ENCODE peak calls at places on chromosomes 6 and 20, in nine cellular contexts. Z, H, C, M, X, A, S, N and W are unnamed samples.

GRCh38 chr6:47669684-47670515 is 28.5 kb upstream of the ADGRF4 start:
- DNase-seq in C (no peak), N (peak), X (no peak), A (no peak), H (no peak), S (no peak), M (no peak), Z (no peak), W (no peak)

GRCh38 chr20:49693435-49694171 is 20.1 kb downstream of the B4GALT5 start:
- DNase-seq in H (no peak), M (no peak), A (no peak), N (no peak), S (no peak), C (no peak), X (no peak), Z (no peak), W (no peak)

GRCh38 chr20:63525968-63526367 is 5.4 kb downstream of the PPDPF start:
- DNase-seq in H (no peak), S (no peak), X (no peak), C (no peak), A (no peak), M (peak), N (no peak), Z (no peak), W (no peak)

GRCh38 chr6:39451831-39452230 is 129.3 kb upstream of the KCNK16 start:
- DNase-seq in A (peak), S (no peak), M (no peak), X (no peak), N (no peak), Z (peak), H (no peak), C (no peak), W (peak)

GRCh38 chr20:18506744-18507143 is 996 bp upstream of the SEC23B start:
- DNase-seq in H (no peak), S (peak), A (no peak), Z (no peak), M (no peak), N (no peak), X (no peak), C (no peak), W (no peak)

GRCh38 chr6:52341861-52342260 is 20.1 kb upstream of the PAQR8 start:
- DNase-seq in N (no peak), C (no peak), X (no peak), Z (no peak), M (no peak), A (no peak), H (no peak), S (no peak), W (no peak)

GRCh38 chr6:35360349-35361138 is 18.2 kb downstream of the PPARD start:
- DNase-seq in C (no peak), Z (no peak), M (no peak), H (peak), S (peak), A (no peak), N (peak), X (peak), W (no peak)

GRCh38 chr20:19628570-19629134 is 129.4 kb upstream of the RIN2 start:
- DNase-seq in X (peak), H (peak), A (peak), N (peak), S (peak), M (peak), Z (peak), C (no peak), W (peak)

GRCh38 chr6:28330033-28330432 is 5.9 kb downstream of the ZSCAN31 start:
- DNase-seq in S (no peak), A (no peak), X (no peak), H (no peak), C (no peak), Z (no peak), M (no peak), N (no peak), W (no peak)

GRCh38 chr6:108874470-108875160 is 26.4 kb downstream of the ARMC2 start:
- DNase-seq in C (no peak), S (no peak), Z (peak), M (peak), X (no peak), H (no peak), A (peak), N (peak), W (peak)

GRCh38 chr20:36010081-36010480 is 41.7 kb downstream of the CNBD2 start:
- DNase-seq in Z (no peak), C (no peak), A (no peak), N (no peak), S (no peak), M (no peak), X (no peak), H (no peak), W (no peak)

GRCh38 chr6:124670801-124671200 is 291.4 kb upstream of the RNF217 start:
- DNase-seq in S (no peak), H (no peak), M (no peak), N (no peak), Z (no peak), C (no peak), X (no peak), A (no peak), W (no peak)

GRCh38 chr20:35306931-35307517 is 14.8 kb upstream of the FAM83C start:
- DNase-seq in A (no peak), Z (no peak), S (peak), N (peak), M (no peak), X (peak), C (no peak), H (peak), W (no peak)

GRCh38 chr6:159499034-159499433 is 194.0 kb downstream of the SOD2 start:
- DNase-seq in A (no peak), H (no peak), S (no peak), X (no peak), C (no peak), Z (no peak), N (no peak), M (no peak), W (no peak)

GRCh38 chr6:26299286-26300042 is 65.5 kb upstream of the BTN3A2 start:
- DNase-seq in C (no peak), H (no peak), X (no peak), Z (no peak), A (no peak), S (no peak), M (no peak), N (no peak), W (no peak)

GRCh38 chr6:33856655-33857054 is 52.9 kb upstream of the MLN start:
- DNase-seq in X (no peak), S (no peak), N (no peak), H (no peak), A (no peak), M (peak), Z (no peak), C (no peak), W (no peak)

GRCh38 chr6:129659590-129660345 is 50.2 kb downstream of the ARHGAP18 start:
- DNase-seq in M (no peak), X (no peak), H (no peak), S (no peak), Z (no peak), C (no peak), A (no peak), N (no peak), W (no peak)

GRCh38 chr20:3771552-3772058 is 4.1 kb upstream of the ADISSP start:
- DNase-seq in H (no peak), A (no peak), C (no peak), N (no peak), M (no peak), X (no peak), Z (no peak), S (no peak), W (no peak)

GRCh38 chr20:63343460-63344150 is 17.5 kb downstream of the CHRNA4 start:
- DNase-seq in H (no peak), N (no peak), Z (no peak), X (no peak), C (no peak), M (no peak), S (no peak), A (no peak), W (no peak)

GRCh38 chr6:86192123-86192522 is 549.4 kb upstream of the SYNCRIP start:
- DNase-seq in N (peak), M (no peak), S (no peak), X (no peak), Z (no peak), C (no peak), H (peak), A (peak), W (no peak)
- TF ChIP-seq CTCF in N (peak), M (peak), S (peak), X (peak), Z (no peak), C (no peak), H (peak), A (peak), W (peak)

GRCh38 chr20:7989379-7989778 is 30.2 kb downstream of the TMX4 start:
- DNase-seq in M (no peak), H (no peak), C (no peak), N (no peak), Z (no peak), S (no peak), X (no peak), A (no peak), W (no peak)
- TF ChIP-seq CTCF in M (no peak), H (peak), C (no peak), N (peak), Z (no peak), S (no peak), X (peak), A (no peak), W (no peak)

GRCh38 chr20:33925867-33926266 is 67.8 kb upstream of the RALY start:
- DNase-seq in X (no peak), C (no peak), H (no peak), N (peak), A (no peak), S (no peak), Z (no peak), M (no peak), W (no peak)

GRCh38 chr20:33926425-33926824 is 67.3 kb upstream of the RALY start:
- DNase-seq in M (no peak), Z (no peak), S (no peak), A (no peak), X (no peak), H (no peak), N (no peak), C (no peak), W (no peak)

GRCh38 chr20:33933469-33933909 is 60.2 kb upstream of the RALY start:
- DNase-seq in X (peak), M (peak), H (peak), Z (peak), A (peak), S (peak), C (no peak), N (peak), W (peak)

GRCh38 chr20:33927703-33928102 is 66.0 kb upstream of the RALY start:
- DNase-seq in M (no peak), A (no peak), X (peak), S (no peak), H (no peak), N (no peak), Z (no peak), C (no peak), W (no peak)

GRCh38 chr20:33929917-33930316 is 63.8 kb upstream of the RALY start:
- DNase-seq in M (no peak), S (no peak), C (no peak), H (no peak), Z (no peak), N (no peak), X (no peak), A (no peak), W (no peak)
- TF ChIP-seq CTCF in M (no peak), S (no peak), C (no peak), H (no peak), Z (no peak), N (peak), X (no peak), A (no peak), W (no peak)

GRCh38 chr6:40734607-40735006 is 147.4 kb upstream of the LRFN2 start:
- DNase-seq in X (no peak), Z (no peak), N (no peak), A (no peak), S (no peak), C (no peak), H (no peak), M (no peak), W (no peak)

GRCh38 chr6:40735126-40735920 is 148.2 kb upstream of the LRFN2 start:
- DNase-seq in S (no peak), Z (no peak), M (no peak), H (no peak), C (no peak), A (no peak), N (no peak), X (no peak), W (no peak)

GRCh38 chr6:40732878-40733277 is 145.7 kb upstream of the LRFN2 start:
- DNase-seq in A (no peak), S (no peak), H (no peak), X (no peak), M (no peak), N (no peak), Z (no peak), C (no peak), W (no peak)

GRCh38 chr6:40733290-40733689 is 146.1 kb upstream of the LRFN2 start:
- DNase-seq in S (no peak), Z (no peak), N (no peak), M (no peak), A (no peak), C (no peak), H (no peak), X (no peak), W (no peak)

GRCh38 chr6:40733770-40734396 is 146.7 kb upstream of the LRFN2 start:
- DNase-seq in N (no peak), Z (no peak), H (no peak), X (no peak), M (no peak), C (no peak), S (no peak), A (no peak), W (no peak)
- TF ChIP-seq CTCF in N (no peak), Z (no peak), H (no peak), X (no peak), M (no peak), C (no peak), S (no peak), A (no peak), W (no peak)

GRCh38 chr6:106966229-106966628 is 8.3 kb downstream of the CD24 start:
- DNase-seq in S (no peak), M (no peak), H (no peak), X (no peak), Z (no peak), C (no peak), A (no peak), N (no peak), W (no peak)
- TF ChIP-seq CTCF in S (no peak), M (no peak), H (no peak), X (no peak), Z (no peak), C (no peak), A (no peak), N (no peak), W (no peak)

DNA sequence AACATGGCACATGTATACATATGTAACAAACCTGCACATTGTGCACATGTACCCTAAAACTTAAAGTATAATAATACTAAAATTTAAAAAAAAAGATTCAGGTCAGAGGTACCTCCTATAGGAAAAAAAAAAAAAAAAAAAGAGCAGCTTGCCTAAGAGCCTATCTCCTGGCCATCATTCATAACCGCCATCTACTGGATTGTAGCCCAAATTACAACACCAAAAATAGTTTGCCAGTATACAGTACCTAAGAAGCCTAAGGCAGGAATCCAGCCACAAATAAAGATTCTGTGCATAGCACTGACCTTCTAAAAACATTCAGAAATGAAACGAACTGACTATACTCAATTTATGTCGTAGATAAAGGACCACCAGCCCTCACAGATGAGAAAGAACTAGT is 438.4 kb upstream of the ADGRB3 start:
- DNase-seq in N (peak), X (no peak), S (no peak), C (no peak), A (no peak), H (no peak), M (no peak), Z (peak), W (no peak)
- TF ChIP-seq CTCF in N (peak), X (peak), S (peak), C (no peak), A (no peak), H (no peak), M (peak), Z (no peak), W (peak)